ENCODE peak calls at places on chromosomes 11 and 22, in eight cellular contexts. R is suprapubic skin, T is GM23248, F is A549, B is neuronal stem cell, U is sigmoid colon, K is endothelial cell of umbilical vein, W is GM12878. A is an unnamed sample.

GRCh38 chr11:76577199-76577920 is 93.2 kb downstream of the LRRC32 start:
- DNase-seq in K (peak), F (peak), R (no peak), B (no peak), W (no peak), U (peak), T (peak), A (no peak)

GRCh38 chr11:26783997-26784396 is 62.1 kb upstream of the SLC5A12 start:
- DNase-seq in W (no peak), T (no peak), R (no peak), U (no peak), B (no peak), K (no peak), F (no peak), A (no peak)

GRCh38 chr11:60934091-60934789 is 10.0 kb downstream of the TMEM132A start:
- DNase-seq in F (no peak), U (no peak), W (no peak), R (no peak), B (no peak), T (no peak), K (no peak), A (no peak)

GRCh38 chr11:17991799-17992433 is 20.9 kb downstream of the SERGEF start:
- DNase-seq in F (peak), B (no peak), R (no peak), W (no peak), T (peak), U (no peak), K (peak), A (no peak)

GRCh38 chr11:3939651-3940190 is 84.3 kb downstream of the STIM1 start:
- DNase-seq in R (no peak), W (no peak), K (no peak), T (peak), U (no peak), B (no peak), F (no peak), A (no peak)

GRCh38 chr11:11309906-11310305 is 43.1 kb downstream of the CSNK2A3 start:
- DNase-seq in R (no peak), W (no peak), T (no peak), K (no peak), F (no peak), U (no peak), B (no peak), A (no peak)

GRCh38 chr11:86802601-86803051 is 2.3 kb downstream of the PRSS23 start:
- DNase-seq in F (peak), K (peak), T (peak), R (no peak), W (no peak), U (no peak), B (no peak), A (no peak)

GRCh38 chr11:87203907-87204602 is 166.3 kb downstream of the TMEM135 start:
- DNase-seq in B (no peak), F (no peak), K (no peak), W (no peak), R (no peak), T (no peak), U (no peak), A (no peak)

GRCh38 chr22:24543679-24544243 is 11.2 kb downstream of the GUCD1 start:
- DNase-seq in T (no peak), F (no peak), K (no peak), R (no peak), U (no peak), B (no peak), W (no peak), A (no peak)

GRCh38 chr11:119727523-119728081 is 1.4 kb downstream of the NECTIN1 start:
- DNase-seq in F (no peak), T (peak), K (no peak), W (no peak), B (peak), U (no peak), R (no peak), A (no peak)

GRCh38 chr22:23068096-23068831 is 2.1 kb upstream of the GNAZ start:
- DNase-seq in W (no peak), K (no peak), U (peak), F (no peak), B (no peak), R (peak), T (no peak), A (no peak)

GRCh38 chr22:34814260-34814659 is 251.7 kb upstream of the ISX start:
- DNase-seq in U (no peak), T (no peak), W (no peak), R (no peak), F (no peak), B (no peak), K (no peak), A (no peak)

GRCh38 chr11:72921028-72921716 is 107.0 kb downstream of the ATG16L2 start:
- DNase-seq in R (no peak), W (no peak), F (no peak), B (no peak), K (peak), T (no peak), U (no peak), A (peak)

GRCh38 chr11:68963779-68964178 is 17.0 kb downstream of the MRGPRD start:
- DNase-seq in B (no peak), U (peak), T (no peak), W (no peak), R (peak), K (no peak), F (no peak), A (no peak)

GRCh38 chr11:70437111-70437784 is 38.9 kb downstream of the CTTN start:
- DNase-seq in R (no peak), T (no peak), B (no peak), K (no peak), F (no peak), U (no peak), W (peak), A (no peak)

GRCh38 chr11:75380716-75381420 is 18.4 kb upstream of the RPS3 start:
- DNase-seq in K (no peak), W (no peak), U (peak), F (peak), R (no peak), T (no peak), B (no peak), A (no peak)

GRCh38 chr11:106594751-106595351 is 423.4 kb downstream of the GUCY1A2 start:
- DNase-seq in U (no peak), T (no peak), B (no peak), R (no peak), F (no peak), K (no peak), W (no peak), A (no peak)

GRCh38 chr11:17599460-17599925 is 52.4 kb downstream of the OTOG start:
- DNase-seq in F (no peak), R (no peak), W (no peak), T (no peak), B (no peak), U (peak), K (no peak), A (no peak)

GRCh38 chr11:77723024-77723423 is 85.4 kb upstream of the CLNS1A start:
- DNase-seq in W (no peak), U (no peak), R (no peak), F (no peak), K (no peak), T (no peak), B (no peak), A (no peak)

GRCh38 chr22:39617342-39617741 is 46.8 kb downstream of the CACNA1I start:
- DNase-seq in W (no peak), B (no peak), R (no peak), U (no peak), T (no peak), F (no peak), K (no peak), A (no peak)

GRCh38 chr11:85407648-85408047 is 219.5 kb downstream of the DLG2 start:
- DNase-seq in F (no peak), R (no peak), U (no peak), B (no peak), W (no peak), K (no peak), T (no peak), A (no peak)

GRCh38 chr11:116457336-116458007 is 315.3 kb downstream of the BUD13 start:
- DNase-seq in T (no peak), U (no peak), R (no peak), B (peak), F (no peak), W (no peak), K (no peak), A (no peak)

GRCh38 chr11:65502274-65502851 is 3.5 kb downstream of the MALAT1 start:
- DNase-seq in U (no peak), K (peak), R (no peak), B (no peak), T (peak), W (no peak), F (peak), A (no peak)

GRCh38 chr22:42086051-42086450 is 4.5 kb downstream of the NDUFA6 start:
- DNase-seq in T (no peak), F (no peak), U (no peak), R (peak), W (no peak), B (no peak), K (peak), A (no peak)

GRCh38 chr11:14446701-14447169 is 52.9 kb downstream of the COPB1 start:
- DNase-seq in F (peak), T (peak), K (peak), U (no peak), R (no peak), B (no peak), W (no peak), A (no peak)

GRCh38 chr11:131504199-131504949 is 134.0 kb downstream of the NTM start:
- DNase-seq in W (no peak), U (no peak), T (no peak), B (peak), K (no peak), R (no peak), F (no peak), A (no peak)

GRCh38 chr11:61549177-61549576 is 31.7 kb downstream of the SYT7 start:
- DNase-seq in U (no peak), T (no peak), W (no peak), K (no peak), R (no peak), F (no peak), B (no peak), A (no peak)

GRCh38 chr11:114556135-114556534 is 3.5 kb downstream of the NXPE1 start:
- DNase-seq in R (no peak), B (no peak), U (no peak), F (no peak), K (no peak), W (no peak), T (no peak), A (no peak)

GRCh38 chr11:110367571-110367970 is 62.2 kb upstream of the FDX1 start:
- DNase-seq in U (no peak), W (no peak), T (peak), F (no peak), R (no peak), K (peak), B (no peak), A (no peak)

GRCh38 chr11:109085708-109086373 is 336.1 kb upstream of the C11orf87 start:
- DNase-seq in R (no peak), W (no peak), T (peak), F (no peak), K (no peak), U (no peak), B (no peak), A (no peak)

DNA sequence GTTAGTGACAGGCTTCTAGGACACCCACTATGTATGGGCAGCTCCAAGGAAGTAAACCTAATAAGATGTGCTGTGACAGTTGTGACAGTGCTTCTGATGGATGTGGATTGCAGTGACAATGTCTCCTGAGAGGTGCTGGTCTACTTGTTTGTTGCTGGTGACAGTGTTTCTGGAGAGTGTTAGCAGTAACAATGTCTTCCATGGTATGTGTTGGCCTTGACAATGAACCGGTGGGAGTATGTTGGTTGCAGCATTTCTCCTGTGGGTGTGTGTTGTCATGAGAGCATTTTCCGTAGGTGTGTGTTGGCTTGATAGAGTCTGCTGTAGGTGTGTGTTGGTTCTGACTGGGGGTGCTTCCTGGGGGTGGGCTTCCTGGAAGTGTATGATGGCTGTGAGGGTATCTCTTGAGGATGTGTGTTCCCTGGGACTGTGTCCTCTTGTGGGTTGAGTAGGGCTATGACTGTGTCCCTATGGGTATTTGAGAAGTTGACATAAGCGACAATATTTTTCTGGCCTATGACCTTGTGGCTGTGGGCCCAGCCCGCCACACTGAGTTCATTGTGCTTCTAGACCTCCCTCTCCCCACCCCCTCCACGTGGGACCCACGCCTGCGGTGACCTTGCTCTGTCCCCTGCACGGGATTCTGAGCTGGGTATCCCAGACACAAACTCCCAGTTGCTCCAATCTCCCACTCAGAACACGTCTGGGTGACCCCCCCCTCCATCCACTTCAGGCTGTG is 1.2 kb downstream of the DCHS1 start:
- DNase-seq in R (no peak), B (no peak), U (peak), K (no peak), T (no peak), W (no peak), F (no peak), A (no peak)
- H3K27ac ChIP-seq in R (peak), B (no peak), U (peak), K (no peak), T (no peak), W (no peak), F (no peak), A (no peak)

GRCh38 chr11:129996113-129996870 is 6.3 kb downstream of the PRDM10 start:
- DNase-seq in B (no peak), U (peak), F (no peak), K (peak), W (no peak), T (no peak), R (no peak), A (no peak)

GRCh38 chr11:129989437-129989836 is 13.2 kb downstream of the PRDM10 start:
- DNase-seq in W (no peak), U (no peak), F (no peak), R (no peak), T (no peak), B (no peak), K (no peak), A (no peak)

GRCh38 chr11:129995163-129995562 is 7.5 kb downstream of the PRDM10 start:
- DNase-seq in R (no peak), T (no peak), F (no peak), U (no peak), B (no peak), K (no peak), W (no peak), A (no peak)

GRCh38 chr11:129987950-129988349 is 14.7 kb downstream of the PRDM10 start:
- DNase-seq in U (no peak), R (no peak), T (no peak), K (no peak), W (no peak), F (no peak), B (no peak), A (no peak)

DNA sequence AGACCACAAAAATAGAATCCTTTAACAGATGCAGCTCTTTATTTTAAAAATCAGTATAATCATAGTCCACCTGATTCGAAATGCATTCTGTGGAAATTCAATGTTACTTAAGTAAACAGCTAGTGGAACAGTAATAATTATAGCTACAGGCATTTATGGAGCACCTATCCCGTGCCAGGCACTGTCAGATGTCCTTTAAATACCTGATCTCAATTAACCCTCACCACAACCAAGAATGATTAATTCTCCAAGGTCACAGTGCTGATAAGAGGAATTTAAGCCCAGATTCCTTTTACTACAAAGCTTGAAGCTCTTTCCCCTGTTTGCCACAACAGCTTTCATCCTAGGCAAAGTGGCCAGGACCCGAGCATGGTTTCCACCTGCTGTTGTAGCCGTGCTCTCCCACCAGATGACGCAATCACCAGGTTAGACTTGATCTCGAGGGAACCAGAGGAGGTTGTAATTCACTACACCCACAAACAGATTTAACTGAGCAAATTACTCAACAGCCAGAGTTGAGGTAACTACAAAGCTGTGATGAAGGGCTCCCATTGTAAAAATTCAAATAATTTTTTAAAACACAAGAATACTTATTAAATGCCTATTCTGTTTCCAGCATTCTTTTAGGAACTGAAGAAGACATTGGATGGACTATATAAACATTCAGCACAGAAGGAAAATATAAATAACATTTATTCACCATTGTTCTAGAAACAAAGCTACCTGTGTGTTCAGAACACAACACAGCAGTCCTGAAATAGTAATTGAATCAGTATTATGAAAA is 10.3 kb downstream of the PRDM10 start:
- DNase-seq in W (no peak), R (no peak), U (no peak), T (peak), B (no peak), K (peak), F (peak), A (no peak)
- H3K27ac ChIP-seq in W (no peak), R (no peak), U (no peak), T (no peak), B (no peak), K (no peak), F (no peak), A (peak)

GRCh38 chr11:2397005-2397404 is 3.5 kb upstream of the TSSC4 start:
- DNase-seq in B (no peak), K (no peak), R (no peak), U (no peak), T (no peak), W (no peak), F (no peak), A (no peak)
- H3K27ac ChIP-seq in B (no peak), K (no peak), R (no peak), U (peak), T (no peak), W (no peak), F (no peak), A (no peak)

GRCh38 chr22:37179126-37179470 is 8.9 kb downstream of the C1QTNF6 start:
- DNase-seq in F (no peak), K (no peak), W (no peak), R (no peak), U (no peak), T (no peak), B (no peak), A (no peak)
- H3K27ac ChIP-seq in F (peak), K (no peak), W (no peak), R (no peak), U (no peak), T (no peak), B (peak), A (peak)

GRCh38 chr11:112961146-112961668 is at the start of gene NCAM1:
- DNase-seq in B (peak), R (peak), U (peak), F (peak), W (no peak), T (peak), K (peak), A (peak)

GRCh38 chr11:112961751-112962747 is 829 bp downstream of the NCAM1 start:
- DNase-seq in U (no peak), F (no peak), T (peak), K (peak), W (no peak), R (peak), B (peak), A (no peak)

GRCh38 chr11:112965601-112966125 is 4.4 kb downstream of the NCAM1 start:
- DNase-seq in K (no peak), T (no peak), R (no peak), W (no peak), U (no peak), B (no peak), F (no peak), A (no peak)

GRCh38 chr11:112963368-112963955 is 2.2 kb downstream of the NCAM1 start:
- DNase-seq in T (no peak), B (peak), W (no peak), R (no peak), U (no peak), K (no peak), F (no peak), A (no peak)

DNA sequence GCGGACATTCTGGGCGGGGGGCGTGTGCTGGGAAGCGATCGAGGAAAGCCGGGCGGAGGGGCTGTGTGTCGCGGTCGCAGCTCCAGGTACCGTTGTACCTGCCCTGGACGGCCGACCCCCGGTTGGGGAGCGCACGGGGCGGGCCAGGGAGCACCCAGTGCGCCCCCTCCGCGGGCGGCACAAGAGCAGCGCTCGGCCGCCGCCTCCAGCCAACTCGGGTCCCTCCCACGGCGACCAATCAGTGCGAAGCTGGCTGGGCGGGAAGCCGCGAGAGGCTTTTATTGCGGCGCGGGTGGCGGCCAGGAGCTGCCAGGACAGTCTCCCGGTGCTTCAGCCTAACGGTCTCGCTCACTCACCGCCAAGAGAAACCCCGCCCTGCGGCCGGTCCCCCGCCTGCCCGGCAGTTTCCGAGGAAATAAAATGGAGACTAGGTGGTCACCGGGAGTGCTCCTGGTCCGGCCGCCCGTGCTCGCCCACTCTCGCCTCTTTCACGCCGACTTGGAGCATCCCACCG is 1.7 kb downstream of the NCAM1 start:
- DNase-seq in B (peak), F (no peak), W (no peak), K (no peak), T (peak), R (peak), U (peak), A (no peak)
- H3K27ac ChIP-seq in B (peak), F (no peak), W (no peak), K (no peak), T (no peak), R (no peak), U (peak), A (peak)